ENCODE peak calls at places on chromosomes 3 and 15, in seven cellular contexts. One of them, this sample, is unnamed.

GRCh38 chr3:182486459-182486858 is 306.8 kb upstream of the ATP11B start:
- DNase-seq in GM12878: no peak
- DNase-seq in HCT116: no peak
- DNase-seq in K562: no peak
- DNase-seq in H1: no peak
- DNase-seq in HepG2: no peak
- DNase-seq in SK-N-SH: no peak
- DNase-seq in this sample: no peak

GRCh38 chr3:126542340-126543241 is 16.1 kb downstream of the C3orf22 start:
- DNase-seq in SK-N-SH: peak; percentile 25
- DNase-seq in HepG2: no peak
- DNase-seq in H1: no peak
- DNase-seq in GM12878: no peak
- DNase-seq in K562: no peak
- DNase-seq in HCT116: no peak
- DNase-seq in this sample: no peak

GRCh38 chr3:43951813-43952212 is 261.1 kb downstream of the ABHD5 start:
- DNase-seq in HepG2: no peak
- DNase-seq in GM12878: no peak
- DNase-seq in SK-N-SH: no peak
- DNase-seq in K562: no peak
- DNase-seq in HCT116: no peak
- DNase-seq in H1: no peak
- DNase-seq in this sample: no peak

GRCh38 chr3:104349836-104350235 is 1016.9 kb upstream of the ALCAM start:
- DNase-seq in HepG2: no peak
- DNase-seq in K562: no peak
- DNase-seq in SK-N-SH: no peak
- DNase-seq in H1: no peak
- DNase-seq in GM12878: no peak
- DNase-seq in HCT116: no peak
- DNase-seq in this sample: no peak

GRCh38 chr3:45026957-45027356 is 854 bp downstream of the CLEC3B start:
- DNase-seq in HepG2: peak; percentile 4
- DNase-seq in H1: no peak
- DNase-seq in HCT116: no peak
- DNase-seq in GM12878: no peak
- DNase-seq in SK-N-SH: no peak
- DNase-seq in K562: peak; percentile 49
- DNase-seq in this sample: no peak

GRCh38 chr3:149000207-149000745 is 8.9 kb downstream of the GYG1 start:
- DNase-seq in H1: no peak
- DNase-seq in K562: no peak
- DNase-seq in HCT116: no peak
- DNase-seq in SK-N-SH: no peak
- DNase-seq in GM12878: no peak
- DNase-seq in HepG2: no peak
- DNase-seq in this sample: no peak

GRCh38 chr3:13702226-13702820 is 153.4 kb downstream of the FBLN2 start:
- DNase-seq in GM12878: no peak
- DNase-seq in HCT116: no peak
- DNase-seq in HepG2: no peak
- DNase-seq in H1: no peak
- DNase-seq in SK-N-SH: no peak
- DNase-seq in K562: no peak
- DNase-seq in this sample: no peak

GRCh38 chr3:153856932-153857331 is 264.3 kb upstream of the ARHGEF26 start:
- DNase-seq in GM12878: no peak
- DNase-seq in H1: no peak
- DNase-seq in K562: no peak
- DNase-seq in HepG2: no peak
- DNase-seq in SK-N-SH: no peak
- DNase-seq in HCT116: no peak
- DNase-seq in this sample: no peak

GRCh38 chr3:115651089-115651488 is 27.8 kb downstream of the GAP43 start:
- DNase-seq in HCT116: no peak
- DNase-seq in GM12878: no peak
- DNase-seq in K562: no peak
- DNase-seq in H1: no peak
- DNase-seq in SK-N-SH: no peak
- DNase-seq in HepG2: no peak
- DNase-seq in this sample: no peak

GRCh38 chr3:36362973-36363372 is 17.3 kb upstream of the STAC start:
- DNase-seq in H1: no peak
- DNase-seq in K562: no peak
- DNase-seq in HCT116: peak; percentile 18
- DNase-seq in HepG2: peak; percentile 70
- DNase-seq in SK-N-SH: no peak
- DNase-seq in GM12878: no peak
- DNase-seq in this sample: no peak

GRCh38 chr3:123503200-123503599 is 54.3 kb upstream of the ADCY5 start:
- DNase-seq in H1: no peak
- DNase-seq in HCT116: no peak
- DNase-seq in K562: no peak
- DNase-seq in HepG2: no peak
- DNase-seq in SK-N-SH: no peak
- DNase-seq in GM12878: no peak
- DNase-seq in this sample: no peak

GRCh38 chr3:127572735-127573134 is 17.8 kb downstream of the TPRA1 start:
- DNase-seq in HepG2: no peak
- DNase-seq in GM12878: no peak
- DNase-seq in SK-N-SH: no peak
- DNase-seq in HCT116: no peak
- DNase-seq in K562: no peak
- DNase-seq in H1: no peak
- DNase-seq in this sample: no peak

GRCh38 chr3:127572186-127572585 is 18.3 kb downstream of the TPRA1 start:
- DNase-seq in HCT116: no peak
- DNase-seq in GM12878: no peak
- DNase-seq in K562: no peak
- DNase-seq in HepG2: no peak
- DNase-seq in SK-N-SH: no peak
- DNase-seq in H1: no peak
- DNase-seq in this sample: no peak

GRCh38 chr3:79871656-79872055 is 103.9 kb upstream of the ROBO1 start:
- DNase-seq in SK-N-SH: no peak
- DNase-seq in HCT116: no peak
- DNase-seq in K562: no peak
- DNase-seq in GM12878: no peak
- DNase-seq in HepG2: no peak
- DNase-seq in H1: no peak
- DNase-seq in this sample: no peak

GRCh38 chr3:184227481-184227935 is 1.9 kb upstream of the VWA5B2 start:
- DNase-seq in H1: no peak
- DNase-seq in HepG2: peak; percentile 44
- DNase-seq in HCT116: no peak
- DNase-seq in K562: peak; percentile 80
- DNase-seq in SK-N-SH: peak; percentile 71
- DNase-seq in GM12878: no peak
- DNase-seq in this sample: peak; percentile 87

GRCh38 chr3:149273096-149273751 is 51.6 kb upstream of the CP start:
- DNase-seq in HCT116: peak; percentile 86
- DNase-seq in GM12878: peak; percentile 45
- DNase-seq in H1: peak; percentile 56
- DNase-seq in HepG2: peak; percentile 81
- DNase-seq in SK-N-SH: peak; percentile 63
- DNase-seq in K562: peak; percentile 50
- DNase-seq in this sample: peak; percentile 33

GRCh38 chr15:43828061-43828657 is 1.4 kb downstream of the WDR76 start:
- DNase-seq in HepG2: no peak
- DNase-seq in SK-N-SH: peak; percentile 23
- DNase-seq in K562: no peak
- DNase-seq in HCT116: no peak
- DNase-seq in H1: no peak
- DNase-seq in GM12878: no peak
- DNase-seq in this sample: no peak

GRCh38 chr15:66997212-66997611 is 68.2 kb upstream of the SMAD3 start:
- DNase-seq in K562: no peak
- DNase-seq in HCT116: no peak
- DNase-seq in HepG2: no peak
- DNase-seq in SK-N-SH: no peak
- DNase-seq in GM12878: no peak
- DNase-seq in H1: no peak
- DNase-seq in this sample: no peak

GRCh38 chr3:143751643-143752178 is 96.6 kb downstream of the SLC9A9 start:
- DNase-seq in HCT116: no peak
- DNase-seq in GM12878: peak; percentile 24
- DNase-seq in K562: no peak
- DNase-seq in SK-N-SH: no peak
- DNase-seq in HepG2: no peak
- DNase-seq in H1: no peak
- DNase-seq in this sample: no peak

GRCh38 chr3:111852540-111852939 is 6.5 kb upstream of the PHLDB2 start:
- DNase-seq in HepG2: no peak
- DNase-seq in K562: no peak
- DNase-seq in H1: no peak
- DNase-seq in HCT116: no peak
- DNase-seq in GM12878: no peak
- DNase-seq in SK-N-SH: peak; percentile 27
- DNase-seq in this sample: no peak

GRCh38 chr3:168073842-168074311 is 21.8 kb downstream of the GOLIM4 start:
- DNase-seq in GM12878: no peak
- DNase-seq in HCT116: no peak
- DNase-seq in K562: no peak
- DNase-seq in H1: no peak
- DNase-seq in HepG2: no peak
- DNase-seq in SK-N-SH: no peak
- DNase-seq in this sample: no peak

GRCh38 chr15:77901921-77902750 is 175.4 kb downstream of the TBC1D2B start:
- DNase-seq in GM12878: no peak
- DNase-seq in HepG2: no peak
- DNase-seq in K562: peak; percentile 24
- DNase-seq in H1: no peak
- DNase-seq in HCT116: no peak
- DNase-seq in SK-N-SH: peak; percentile 52
- DNase-seq in this sample: peak; percentile 52

GRCh38 chr3:52532838-52533622 is 627 bp downstream of the NT5DC2 start:
- DNase-seq in HepG2: no peak
- DNase-seq in H1: no peak
- DNase-seq in K562: peak; percentile 61
- DNase-seq in GM12878: no peak
- DNase-seq in SK-N-SH: peak; percentile 60
- DNase-seq in HCT116: no peak
- DNase-seq in this sample: peak; percentile 58
- TF ChIP-seq JUND in HepG2: no peak
- TF ChIP-seq JUND in H1: no peak
- TF ChIP-seq JUND in K562: no peak
- TF ChIP-seq JUND in GM12878: no peak
- TF ChIP-seq JUND in SK-N-SH: no peak
- TF ChIP-seq JUND in HCT116: no peak
- TF ChIP-seq JUND in this sample: no peak

GRCh38 chr15:95868970-95869369 is 461.5 kb upstream of the NR2F2 start:
- DNase-seq in HCT116: no peak
- DNase-seq in GM12878: no peak
- DNase-seq in H1: no peak
- DNase-seq in K562: no peak
- DNase-seq in HepG2: no peak
- DNase-seq in SK-N-SH: no peak
- DNase-seq in this sample: no peak
- TF ChIP-seq JUND in HCT116: no peak
- TF ChIP-seq JUND in GM12878: no peak
- TF ChIP-seq JUND in H1: no peak
- TF ChIP-seq JUND in K562: no peak
- TF ChIP-seq JUND in HepG2: no peak
- TF ChIP-seq JUND in SK-N-SH: no peak
- TF ChIP-seq JUND in this sample: no peak

GRCh38 chr3:194352631-194353290 is 1.6 kb upstream of the CPN2 start:
- DNase-seq in SK-N-SH: no peak
- DNase-seq in HCT116: no peak
- DNase-seq in GM12878: no peak
- DNase-seq in HepG2: no peak
- DNase-seq in H1: no peak
- DNase-seq in K562: no peak
- DNase-seq in this sample: no peak
- TF ChIP-seq JUND in SK-N-SH: no peak
- TF ChIP-seq JUND in HCT116: no peak
- TF ChIP-seq JUND in GM12878: no peak
- TF ChIP-seq JUND in HepG2: no peak
- TF ChIP-seq JUND in H1: no peak
- TF ChIP-seq JUND in K562: no peak
- TF ChIP-seq JUND in this sample: no peak

GRCh38 chr15:95325763-95326688 is 1004.5 kb upstream of the NR2F2 start:
- DNase-seq in H1: no peak
- DNase-seq in GM12878: no peak
- DNase-seq in K562: no peak
- DNase-seq in HepG2: no peak
- DNase-seq in SK-N-SH: no peak
- DNase-seq in HCT116: no peak
- DNase-seq in this sample: no peak

GRCh38 chr15:95324596-95325135 is 1005.8 kb upstream of the NR2F2 start:
- DNase-seq in SK-N-SH: no peak
- DNase-seq in GM12878: no peak
- DNase-seq in HCT116: no peak
- DNase-seq in K562: no peak
- DNase-seq in HepG2: no peak
- DNase-seq in H1: no peak
- DNase-seq in this sample: no peak

GRCh38 chr15:95327661-95328060 is 1002.8 kb upstream of the NR2F2 start:
- DNase-seq in H1: no peak
- DNase-seq in K562: no peak
- DNase-seq in HCT116: no peak
- DNase-seq in SK-N-SH: no peak
- DNase-seq in GM12878: no peak
- DNase-seq in HepG2: no peak
- DNase-seq in this sample: no peak

GRCh38 chr15:95328559-95328958 is 1001.9 kb upstream of the NR2F2 start:
- DNase-seq in GM12878: no peak
- DNase-seq in K562: no peak
- DNase-seq in HepG2: no peak
- DNase-seq in SK-N-SH: no peak
- DNase-seq in HCT116: no peak
- DNase-seq in H1: no peak
- DNase-seq in this sample: no peak

DNA sequence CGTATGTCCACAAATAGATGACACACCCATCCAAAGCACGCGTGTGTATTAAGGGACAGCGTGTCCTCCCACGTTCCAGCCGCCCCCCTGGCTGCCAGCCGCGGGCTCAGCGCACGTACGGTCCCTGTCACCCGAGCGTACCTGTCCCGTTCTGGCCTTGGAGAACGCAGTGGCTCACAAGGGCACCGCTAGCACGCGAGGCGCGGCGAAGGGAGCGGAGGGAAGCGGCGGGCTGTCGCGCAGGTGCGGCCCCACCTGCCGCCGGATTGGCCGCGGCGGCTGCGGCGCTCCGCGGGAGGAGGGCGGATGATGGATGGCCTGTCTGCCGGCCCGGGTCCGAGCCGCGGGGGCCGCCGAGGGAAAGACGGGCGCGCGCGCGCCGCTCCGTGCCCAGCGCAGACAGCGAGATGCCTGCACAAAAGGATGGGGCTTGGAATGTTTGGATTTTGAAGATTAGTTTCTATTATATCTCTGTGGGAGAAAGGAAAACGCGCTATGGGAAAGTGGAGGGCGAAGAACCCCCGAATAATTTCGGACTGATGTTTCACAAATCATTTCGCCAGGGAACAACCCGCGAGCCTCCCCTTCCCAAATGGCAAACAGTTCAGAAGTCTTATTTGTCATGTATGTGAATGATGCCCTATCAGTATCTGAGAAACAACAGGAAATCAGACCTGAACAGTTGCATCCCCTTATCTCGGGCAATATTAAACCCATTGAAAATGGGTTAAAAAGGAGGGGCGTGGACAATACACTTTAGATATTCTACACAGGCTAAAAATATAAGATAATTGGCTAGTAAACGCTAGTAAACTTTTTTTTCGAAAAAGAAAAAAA is 1003.6 kb upstream of the NR2F2 start:
- DNase-seq in K562: no peak
- DNase-seq in GM12878: no peak
- DNase-seq in HepG2: no peak
- DNase-seq in H1: no peak
- DNase-seq in HCT116: no peak
- DNase-seq in SK-N-SH: peak; percentile 15
- DNase-seq in this sample: no peak
- TF ChIP-seq JUND in K562: no peak
- TF ChIP-seq JUND in GM12878: no peak
- TF ChIP-seq JUND in HepG2: no peak
- TF ChIP-seq JUND in H1: no peak
- TF ChIP-seq JUND in HCT116: no peak
- TF ChIP-seq JUND in SK-N-SH: no peak
- TF ChIP-seq JUND in this sample: no peak

This sample was measured in T47D.